ENCODE peak calls at places on chromosomes 1 and 21, in six cellular contexts. H is foreskin keratinocyte; L is CD8-positive, alpha-beta memory T cell; D is endothelial cell of umbilical vein; N is MM.1S; W is upper lobe of right lung. B is an unnamed sample.

GRCh38 chr1:74579425-74579824 is 67.0 kb upstream of the LRRC53 start:
- DNase-seq in H (no peak), L (no peak), D (no peak), N (peak; percentile 96), W (no peak), B (no peak)

GRCh38 chr21:14630556-14631069 is 84.5 kb upstream of the SAMSN1 start:
- DNase-seq in H (no peak), L (no peak), D (no peak), N (no peak), W (no peak), B (no peak)

GRCh38 chr21:42414928-42415769 is 11.4 kb downstream of the UBASH3A start:
- DNase-seq in H (peak; percentile 9), L (peak; percentile 87), D (peak; percentile 16), N (no peak), W (peak; percentile 59), B (peak; percentile 74)

GRCh38 chr1:10152709-10153284 is 57.6 kb upstream of the KIF1B start:
- DNase-seq in H (peak; percentile 17), L (peak; percentile 3), D (peak; percentile 58), N (peak; percentile 24), W (no peak), B (peak; percentile 20)

GRCh38 chr1:110875216-110875731 is 2.3 kb downstream of the CD53 start:
- DNase-seq in H (no peak), L (peak; percentile 69), D (no peak), N (peak; percentile 53), W (no peak), B (no peak)

GRCh38 chr1:14421295-14421976 is 177.0 kb upstream of the KAZN start:
- DNase-seq in H (no peak), L (no peak), D (no peak), N (no peak), W (no peak), B (no peak)

GRCh38 chr1:9784508-9785133 is 39.1 kb downstream of the CLSTN1 start:
- DNase-seq in H (no peak), L (peak; percentile 63), D (peak; percentile 60), N (peak; percentile 79), W (no peak), B (peak; percentile 35)

GRCh38 chr21:20882462-20883415 is 115.5 kb upstream of the NCAM2 start:
- DNase-seq in H (no peak), L (no peak), D (peak; percentile 16), N (peak; percentile 44), W (no peak), B (no peak)

GRCh38 chr1:74161494-74161893 is 36.5 kb downstream of the LRRIQ3 start:
- DNase-seq in H (no peak), L (no peak), D (no peak), N (no peak), W (no peak), B (peak; percentile 28)

GRCh38 chr1:169364948-169365347 is 2.6 kb downstream of the NME7 start:
- DNase-seq in H (peak; percentile 96), L (no peak), D (no peak), N (no peak), W (no peak), B (peak; percentile 12)

GRCh38 chr1:67169496-67169895 is 3.2 kb downstream of the IL23R start:
- DNase-seq in H (no peak), L (no peak), D (no peak), N (no peak), W (no peak), B (no peak)

GRCh38 chr1:119676571-119677206 is 28.6 kb upstream of the ZNF697 start:
- DNase-seq in H (no peak), L (no peak), D (no peak), N (no peak), W (peak; percentile 63), B (no peak)

GRCh38 chr1:216114180-216114579 is 309.1 kb downstream of the USH2A start:
- DNase-seq in H (no peak), L (no peak), D (no peak), N (no peak), W (no peak), B (no peak)

GRCh38 chr1:25031966-25032667 is 102.0 kb upstream of the RUNX3 start:
- DNase-seq in H (peak; percentile 80), L (peak; percentile 78), D (no peak), N (peak; percentile 73), W (peak; percentile 86), B (peak; percentile 71)

GRCh38 chr1:169563019-169563615 is 23.2 kb downstream of the F5 start:
- DNase-seq in H (no peak), L (no peak), D (no peak), N (no peak), W (no peak), B (no peak)

GRCh38 chr1:173413271-173413707 is 63.8 kb upstream of the PRDX6 start:
- DNase-seq in H (no peak), L (no peak), D (no peak), N (no peak), W (no peak), B (no peak)

GRCh38 chr1:160205242-160205973 is at the start of gene PEA15:
- DNase-seq in H (no peak), L (peak; percentile 60), D (peak; percentile 54), N (peak; percentile 85), W (peak; percentile 90), B (no peak)

GRCh38 chr1:155966135-155966534 is 12.2 kb downstream of the ARHGEF2 start:
- DNase-seq in H (no peak), L (no peak), D (no peak), N (no peak), W (no peak), B (no peak)

GRCh38 chr1:155968670-155969069 is 9.7 kb downstream of the ARHGEF2 start:
- DNase-seq in H (no peak), L (no peak), D (no peak), N (no peak), W (no peak), B (no peak)

GRCh38 chr1:155967410-155968400 is 10.6 kb downstream of the ARHGEF2 start:
- DNase-seq in H (no peak), L (peak; percentile 59), D (peak; percentile 77), N (no peak), W (no peak), B (no peak)

GRCh38 chr1:155964193-155964592 is 14.2 kb downstream of the ARHGEF2 start:
- DNase-seq in H (no peak), L (no peak), D (no peak), N (no peak), W (no peak), B (no peak)

DNA sequence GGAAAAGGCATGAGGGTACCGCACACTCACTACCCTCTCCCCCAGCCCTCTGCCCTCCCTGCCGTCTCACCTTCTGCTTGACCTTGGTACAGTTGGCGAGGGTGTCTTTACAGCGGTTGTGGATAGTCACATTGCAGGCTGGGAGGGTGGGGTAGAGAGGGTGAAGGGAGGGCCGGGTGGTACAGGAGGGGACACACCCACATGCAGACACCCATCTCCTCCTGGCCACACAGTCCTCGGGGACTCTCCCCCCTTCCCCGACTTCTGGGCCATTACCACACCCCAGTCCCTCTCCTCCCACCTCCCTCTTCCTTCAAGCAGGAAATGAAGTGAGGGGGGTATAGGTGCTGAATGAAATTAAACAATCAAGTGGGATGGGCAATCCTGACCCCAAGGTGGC is 11.6 kb downstream of the ARHGEF2 start:
- DNase-seq in H (no peak), L (no peak), D (no peak), N (no peak), W (no peak), B (no peak)
- H3K4me1 ChIP-seq in H (peaks cover 10% of the 10 kb centered on the region), L (peaks cover 62% of the 10 kb centered on the region), D (peaks cover 63% of the 10 kb centered on the region), N (peaks cover 58% of the 10 kb centered on the region), W (peaks cover 60% of the 10 kb centered on the region), B (peaks cover 53% of the 10 kb centered on the region)

DNA sequence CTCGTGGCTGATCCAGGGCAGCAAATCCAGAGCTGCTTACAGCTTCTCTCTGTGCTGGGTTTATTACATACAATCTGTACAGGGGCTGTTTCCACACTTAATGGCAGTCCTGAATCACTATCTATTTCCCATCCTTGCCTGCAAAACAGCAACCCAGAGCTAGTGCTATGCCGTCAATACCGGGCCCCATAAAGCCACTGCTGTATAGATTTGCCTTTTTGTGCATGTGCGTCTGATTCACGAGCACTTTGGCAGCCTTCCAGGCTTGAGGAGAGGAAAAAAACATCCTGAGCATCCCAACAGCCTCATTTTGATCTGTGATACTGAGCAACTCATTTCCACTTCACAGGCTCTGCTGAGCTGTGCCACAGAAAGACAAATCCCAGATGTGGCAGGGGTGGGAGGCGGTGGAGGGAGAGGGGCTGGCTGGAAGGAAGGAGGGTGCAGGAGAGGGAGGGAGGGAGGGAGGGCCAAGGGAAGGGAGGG is 65.2 kb upstream of the TARBP1 start:
- DNase-seq in H (peak; percentile 87), L (peak; percentile 60), D (peak; percentile 98), N (no peak), W (no peak), B (peak; percentile 93)
- H3K4me1 ChIP-seq in H (peaks cover 20% of the 10 kb centered on the region), L (peaks cover 16% of the 10 kb centered on the region), D (peaks cover 24% of the 10 kb centered on the region), N (no peaks in the 10 kb centered on the region), W (peaks cover 13% of the 10 kb centered on the region), B (peaks cover 29% of the 10 kb centered on the region)

GRCh38 chr1:207049974-207050391 is 1.0 kb downstream of the YOD1 start:
- DNase-seq in H (peak; percentile 17), L (peak; percentile 61), D (peak; percentile 73), N (peak; percentile 86), W (no peak), B (peak; percentile 21)

GRCh38 chr1:207050428-207050767 is 610 bp downstream of the YOD1 start:
- DNase-seq in H (no peak), L (no peak), D (no peak), N (peak; percentile 19), W (no peak), B (no peak)

GRCh38 chr1:207050768-207051614 is at the start of gene YOD1:
- DNase-seq in H (peak; percentile 72), L (peak; percentile 86), D (peak; percentile 91), N (peak; percentile 99), W (peak; percentile 95), B (peak; percentile 76)

GRCh38 chr1:207052736-207053545 is at the start of gene PFKFB2:
- DNase-seq in H (peak; percentile 98), L (peak; percentile 97), D (peak; percentile 88), N (peak; percentile 98), W (peak; percentile 100), B (peak; percentile 87)

DNA sequence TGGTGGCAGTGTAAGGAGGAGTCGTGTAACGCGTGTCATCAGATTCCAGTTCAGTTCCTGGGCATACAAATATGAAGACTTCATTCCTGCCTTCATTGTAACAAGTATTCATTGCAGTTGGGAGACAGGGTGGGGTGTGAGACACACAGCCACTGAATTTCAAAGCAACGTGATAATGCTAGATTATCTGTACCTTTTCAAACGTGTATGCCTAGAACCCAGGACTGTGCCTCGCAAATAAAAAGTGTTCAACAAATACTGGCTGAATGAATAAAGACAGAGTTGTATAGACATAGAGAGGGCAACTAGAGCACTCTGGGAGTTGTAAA is 571 bp upstream of the YOD1 start:
- DNase-seq in H (no peak), L (no peak), D (no peak), N (no peak), W (no peak), B (no peak)
- H3K4me1 ChIP-seq in H (peaks cover 24% of the 10 kb centered on the region), L (peaks cover 39% of the 10 kb centered on the region), D (peaks cover 15% of the 10 kb centered on the region), N (peaks cover 33% of the 10 kb centered on the region), W (peaks cover 31% of the 10 kb centered on the region), B (peaks cover 22% of the 10 kb centered on the region)

DNA sequence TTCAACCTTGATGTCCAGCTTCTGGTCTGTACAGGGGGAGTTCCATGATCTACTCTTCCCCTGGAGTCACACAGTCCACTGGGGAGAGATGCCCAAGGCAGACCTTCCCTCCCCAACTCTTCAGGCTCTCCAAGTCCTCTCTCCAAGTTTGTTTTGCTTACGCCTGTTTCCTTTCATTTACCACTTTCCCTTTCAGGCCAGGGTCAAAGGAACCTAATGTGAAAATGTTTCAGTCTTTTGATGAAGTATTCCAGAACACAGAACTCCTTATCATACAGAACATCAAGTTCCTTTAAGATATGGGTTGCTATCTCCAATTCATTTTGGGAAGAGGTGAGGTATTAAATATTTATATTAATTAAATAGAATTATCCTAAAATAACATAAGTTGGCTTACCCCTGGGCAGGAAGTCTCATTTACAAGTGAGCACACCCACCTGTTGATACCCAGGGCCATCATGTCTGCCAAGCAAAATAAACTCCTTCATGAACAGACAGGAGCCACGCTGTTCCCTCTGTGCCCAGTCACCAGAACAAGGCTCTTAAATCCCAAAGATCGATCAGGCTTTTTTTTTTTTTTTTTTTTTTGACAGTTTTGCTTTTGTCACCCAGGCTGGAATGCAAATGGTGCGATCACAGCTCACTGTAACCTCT is 82.2 kb upstream of the LYST start:
- DNase-seq in H (no peak), L (no peak), D (peak; percentile 28), N (no peak), W (no peak), B (no peak)
- H3K4me1 ChIP-seq in H (peaks cover 7% of the 10 kb centered on the region), L (peaks cover 12% of the 10 kb centered on the region), D (peaks cover under 1% of the 10 kb centered on the region), N (no peaks in the 10 kb centered on the region), W (peaks cover 11% of the 10 kb centered on the region), B (peaks cover 4% of the 10 kb centered on the region)

B was measured in astrocyte.